ENCODE peak calls at places on chromosomes 13 and 19, in ten cellular contexts. F, M, V, U, L, O, B, P, G and E are unnamed samples.

GRCh38 chr13:48949566-48950506 is 25.9 kb upstream of the FNDC3A start:
- DNase-seq in F (no peak), V (no peak), U (no peak), G (no peak), B (no peak), L (no peak), O (no peak), M (no peak), P (no peak), E (no peak)

GRCh38 chr13:106617561-106617960 is 49.6 kb upstream of the ARGLU1 start:
- DNase-seq in F (peak), V (no peak), G (no peak), U (no peak), P (no peak), O (peak), B (no peak), M (no peak), L (no peak), E (no peak)

GRCh38 chr13:77509221-77509620 is 26.3 kb upstream of the SCEL start:
- DNase-seq in O (peak), V (no peak), B (no peak), L (no peak), P (no peak), G (no peak), U (peak), M (no peak), F (peak), E (no peak)

GRCh38 chr13:44819245-44819644 is 170.0 kb downstream of the NUFIP1 start:
- DNase-seq in G (no peak), U (peak), M (no peak), B (no peak), V (peak), L (no peak), O (peak), P (no peak), F (no peak), E (no peak)

GRCh38 chr13:53490732-53491131 is 462.1 kb downstream of the OLFM4 start:
- DNase-seq in B (no peak), O (no peak), U (no peak), P (no peak), F (peak), M (no peak), G (no peak), V (no peak), L (no peak), E (peak)

GRCh38 chr13:37959284-37959683 is 89.7 kb upstream of the TRPC4 start:
- DNase-seq in L (no peak), O (no peak), V (no peak), U (no peak), M (no peak), G (no peak), P (no peak), F (no peak), B (no peak), E (peak)

GRCh38 chr19:18543814-18544475 is 572 bp upstream of the FKBP8 start:
- DNase-seq in U (peak), P (peak), V (no peak), G (peak), F (peak), M (peak), B (peak), L (no peak), O (peak), E (peak)

GRCh38 chr19:11378319-11379189 is 4.1 kb downstream of the SWSAP1 start:
- DNase-seq in O (peak), B (no peak), U (peak), L (no peak), M (no peak), V (no peak), P (peak), G (peak), F (peak), E (peak)

GRCh38 chr19:56108447-56109195 is 12.5 kb downstream of the ZNF787 start:
- DNase-seq in P (no peak), F (no peak), B (no peak), M (no peak), L (no peak), U (peak), V (no peak), O (peak), G (no peak), E (no peak)